ENCODE peak calls at places on chromosomes 12 and 14, in four cellular contexts. T is GM12878, I is HepG2, S is WTC11. M is an unnamed sample.

GRCh38 chr12:71666259-71666658 is 2.2 kb downstream of the THAP2 start:
- DNase-seq in I (no peak), T (no peak), S (no peak), M (no peak)

GRCh38 chr12:70052931-70053497 is 190.2 kb upstream of the CNOT2 start:
- DNase-seq in S (no peak), I (peak), T (no peak), M (peak)

GRCh38 chr12:54371328-54372112 is 7.2 kb upstream of the GPR84 start:
- DNase-seq in S (no peak), I (no peak), T (no peak), M (no peak)

GRCh38 chr12:53055471-53056266 is 5.8 kb downstream of the TNS2 start:
- DNase-seq in T (no peak), I (no peak), S (no peak), M (no peak)

GRCh38 chr12:64826234-64826633 is 1.8 kb downstream of the TBC1D30 start:
- DNase-seq in S (peak), I (no peak), T (peak), M (peak)

GRCh38 chr12:93723568-93723930 is 46.4 kb downstream of the CRADD start:
- DNase-seq in I (no peak), T (no peak), S (no peak), M (no peak)

GRCh38 chr12:39199371-39199770 is 243.5 kb downstream of the KIF21A start:
- DNase-seq in T (no peak), I (no peak), S (no peak), M (no peak)

GRCh38 chr12:50344775-50345174 is 51.6 kb downstream of the FAM186A start:
- DNase-seq in T (no peak), I (no peak), S (no peak), M (no peak)

GRCh38 chr14:50040401-50040775 is 76.0 kb downstream of the VCPKMT start:
- DNase-seq in S (no peak), I (peak), T (no peak), M (no peak)
- TF ChIP-seq CREM in S (no peak), I (no peak), T (no peak), M (no peak)

DNA sequence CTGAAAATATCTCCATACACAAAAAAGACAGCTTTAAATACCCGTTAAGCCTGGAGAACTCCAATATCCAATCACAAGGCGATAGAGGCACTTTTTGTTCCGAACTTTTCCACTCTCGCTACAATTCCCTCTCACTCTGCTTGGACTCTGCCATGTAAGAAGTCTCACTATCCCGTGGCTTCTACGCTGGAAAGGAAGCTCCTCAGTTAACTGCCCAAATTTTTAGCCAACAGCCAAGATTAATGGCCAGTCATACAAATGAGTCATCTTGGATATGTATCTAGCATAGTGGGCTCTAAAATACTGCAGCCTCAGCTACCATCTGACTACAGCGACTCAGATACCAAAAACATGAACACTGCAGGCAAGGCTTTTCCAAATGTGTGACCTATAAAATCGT is 45.5 kb upstream of the RERGL start:
- DNase-seq in I (no peak), T (no peak), S (no peak), M (no peak)
- TF ChIP-seq CREM in I (no peak), T (no peak), S (no peak), M (no peak)

GRCh38 chr14:51674294-51675002 is 22.7 kb downstream of the FRMD6 start:
- DNase-seq in S (no peak), T (no peak), I (no peak), M (no peak)
- TF ChIP-seq CREM in S (no peak), T (no peak), I (no peak), M (no peak)

DNA sequence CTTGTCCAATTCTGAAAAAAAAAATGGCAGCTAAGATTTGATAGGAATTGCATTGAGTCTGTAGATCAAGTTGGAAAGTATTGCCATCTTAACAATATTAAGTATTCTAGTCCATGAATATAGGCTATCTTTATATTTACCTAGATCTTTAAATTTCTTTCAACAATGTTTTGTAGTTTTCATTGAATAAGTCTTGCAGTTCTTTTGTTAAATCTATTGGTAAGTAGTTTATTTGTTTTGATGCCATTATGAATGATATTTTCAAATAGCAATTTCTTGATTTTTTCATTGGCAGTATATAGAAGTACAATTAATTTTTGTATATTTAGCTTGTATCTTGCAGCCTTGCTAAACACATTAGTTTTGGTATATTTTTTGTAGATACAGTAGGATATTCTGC is 71.6 kb downstream of the SYNE2 start:
- DNase-seq in S (no peak), I (no peak), T (no peak), M (no peak)
- TF ChIP-seq CREM in S (no peak), I (no peak), T (no peak), M (no peak)

DNA sequence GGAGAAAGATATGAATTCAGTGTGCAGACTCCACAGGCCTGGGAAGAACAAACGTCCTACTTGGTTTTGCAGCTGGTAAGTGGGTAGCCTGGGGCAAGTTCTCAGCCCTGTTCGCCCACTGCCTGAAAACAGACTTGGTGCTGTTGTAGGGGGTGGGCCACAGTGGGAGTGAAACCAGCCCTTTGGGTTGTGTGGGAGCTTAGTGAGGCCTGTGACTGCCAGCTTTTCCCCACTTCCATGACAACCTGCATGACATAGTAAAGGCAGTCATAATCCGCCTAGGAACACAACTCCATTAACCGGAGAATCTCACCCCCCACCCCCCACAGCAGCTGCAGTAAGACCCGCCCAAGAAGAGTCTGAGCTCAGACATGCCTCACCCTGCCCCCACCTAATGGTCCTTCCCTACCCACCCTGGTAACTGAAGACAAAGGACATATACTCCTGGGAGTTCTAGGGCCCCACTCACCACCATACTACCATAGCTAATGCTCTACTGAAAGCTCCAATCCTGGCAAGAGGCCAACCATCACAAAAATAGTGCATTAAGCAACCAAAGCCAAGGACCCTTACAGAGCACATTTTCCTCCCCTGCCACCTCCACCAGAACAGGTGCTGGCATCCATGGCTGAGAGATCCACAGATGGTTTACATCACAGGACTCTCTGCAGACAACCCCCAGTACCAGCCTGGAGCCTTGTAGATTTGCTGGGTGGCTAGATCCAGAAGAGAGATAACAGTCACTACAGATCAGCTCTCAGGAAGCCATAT is 39.8 kb upstream of the LMNTD1 start:
- DNase-seq in T (no peak), I (no peak), S (no peak), M (no peak)
- TF ChIP-seq CREM in T (no peak), I (no peak), S (no peak), M (no peak)

GRCh38 chr12:98002887-98003493 is 512.4 kb upstream of the TMPO start:
- DNase-seq in I (peak), S (peak), T (no peak), M (peak)
- TF ChIP-seq CREM in I (no peak), S (no peak), T (no peak), M (no peak)

GRCh38 chr12:2170376-2170775 is 117.6 kb downstream of the CACNA1C start:
- DNase-seq in S (no peak), I (no peak), T (no peak), M (no peak)
- TF ChIP-seq CREM in S (no peak), I (no peak), T (no peak), M (no peak)

GRCh38 chr12:104687823-104688573 is 231.2 kb downstream of the CHST11 start:
- DNase-seq in T (no peak), S (no peak), I (no peak), M (no peak)
- TF ChIP-seq CREM in T (no peak), S (no peak), I (no peak), M (no peak)

GRCh38 chr14:76872796-76873432 is 46.7 kb downstream of the LRRC74A start:
- DNase-seq in I (peak), S (peak), T (no peak), M (peak)
- TF ChIP-seq CREM in I (no peak), S (no peak), T (no peak), M (no peak)

GRCh38 chr12:76957306-76957705 is 78.5 kb upstream of the CSRP2 start:
- DNase-seq in T (no peak), I (no peak), S (no peak), M (no peak)
- TF ChIP-seq CREM in T (no peak), I (no peak), S (no peak), M (no peak)

M was measured in K562.